ENCODE peak calls at places on chromosomes 11 and 22, in eight cellular contexts. K is GM10248, P is Calu3, L is neural crest cell, C is foreskin fibroblast, R is Panc1, Z is cardiac fibroblast, M is cardiac muscle cell. G is an unnamed sample.

GRCh38 chr11:2258501-2259465 is 11.6 kb downstream of the ASCL2 start:
- DNase-seq in K (no peak), P (no peak), L (no peak), C (no peak), R (no peak), Z (no peak), M (no peak), G (no peak)

GRCh38 chr11:117888140-117888561 is 11.7 kb upstream of the FXYD6 start:
- DNase-seq in K (no peak), P (no peak), L (no peak), C (no peak), R (no peak), Z (no peak), M (no peak), G (no peak)

GRCh38 chr11:118436639-118437045 is 350 bp downstream of the KMT2A start:
- DNase-seq in K (no peak), P (no peak), L (peak; percentile 9), C (no peak), R (no peak), Z (no peak), M (peak; percentile 30), G (no peak)

GRCh38 chr11:70397983-70398833 is at the start of gene CTTN:
- DNase-seq in K (peak; percentile 88), P (peak; percentile 86), L (peak; percentile 86), C (peak; percentile 75), R (peak; percentile 25), Z (peak; percentile 90), M (peak; percentile 91), G (no peak)

GRCh38 chr11:116499396-116500001 is 273.3 kb downstream of the BUD13 start:
- DNase-seq in K (peak; percentile 75), P (peak; percentile 86), L (peak; percentile 94), C (peak; percentile 1), R (no peak), Z (peak; percentile 61), M (peak; percentile 72), G (no peak)

GRCh38 chr11:70203749-70204465 is 811 bp downstream of the FADD start:
- DNase-seq in K (peak; percentile 66), P (peak; percentile 83), L (peak; percentile 26), C (peak; percentile 89), R (peak; percentile 57), Z (peak; percentile 82), M (peak; percentile 88), G (peak; percentile 27)

GRCh38 chr11:109033627-109034340 is 368.9 kb downstream of the DDX10 start:
- DNase-seq in K (no peak), P (no peak), L (no peak), C (peak; percentile 92), R (no peak), Z (peak; percentile 95), M (peak; percentile 96), G (no peak)

GRCh38 chr22:49244466-49245420 is 582.9 kb downstream of the BRD1 start:
- DNase-seq in K (no peak), P (no peak), L (no peak), C (no peak), R (no peak), Z (no peak), M (no peak), G (peak; percentile 68)

GRCh38 chr11:112589132-112589531 is 328.5 kb upstream of the PLET1 start:
- DNase-seq in K (no peak), P (no peak), L (no peak), C (no peak), R (no peak), Z (no peak), M (no peak), G (no peak)

GRCh38 chr11:19279455-19279854 is 38.7 kb upstream of the E2F8 start:
- DNase-seq in K (no peak), P (no peak), L (no peak), C (no peak), R (no peak), Z (no peak), M (no peak), G (no peak)

GRCh38 chr11:70751142-70751734 is 352.9 kb downstream of the CTTN start:
- DNase-seq in K (no peak), P (no peak), L (no peak), C (no peak), R (no peak), Z (no peak), M (no peak), G (no peak)

GRCh38 chr11:61004037-61004641 is 32.7 kb downstream of the CD6 start:
- DNase-seq in K (no peak), P (no peak), L (no peak), C (no peak), R (no peak), Z (peak; percentile 62), M (peak; percentile 82), G (no peak)

GRCh38 chr22:19038728-19039447 is 83.3 kb downstream of the DGCR2 start:
- DNase-seq in K (no peak), P (no peak), L (no peak), C (no peak), R (no peak), Z (no peak), M (no peak), G (no peak)

GRCh38 chr11:73949246-73949645 is 1.6 kb upstream of the DNAJB13 start:
- DNase-seq in K (no peak), P (no peak), L (no peak), C (no peak), R (no peak), Z (no peak), M (no peak), G (no peak)

GRCh38 chr11:19116315-19116970 is 525 bp upstream of the ZDHHC13 start:
- DNase-seq in K (peak; percentile 30), P (no peak), L (no peak), C (no peak), R (no peak), Z (no peak), M (no peak), G (no peak)

GRCh38 chr11:65491163-65491465 is 7.7 kb upstream of the MALAT1 start:
- DNase-seq in K (no peak), P (no peak), L (no peak), C (no peak), R (no peak), Z (peak; percentile 53), M (peak; percentile 42), G (peak; percentile 70)

GRCh38 chr11:67118801-67119576 is at the start of gene KDM2A:
- DNase-seq in K (peak; percentile 99), P (peak; percentile 96), L (peak; percentile 91), C (peak; percentile 99), R (peak; percentile 95), Z (peak; percentile 99), M (peak; percentile 100), G (peak; percentile 99)

GRCh38 chr11:9565822-9566560 is 7.5 kb upstream of the WEE1 start:
- DNase-seq in K (peak; percentile 72), P (peak; percentile 83), L (no peak), C (peak; percentile 100), R (peak; percentile 100), Z (peak; percentile 99), M (peak; percentile 100), G (no peak)

GRCh38 chr22:46577361-46578249 is 40.2 kb upstream of the CELSR1 start:
- DNase-seq in K (no peak), P (no peak), L (no peak), C (no peak), R (no peak), Z (no peak), M (no peak), G (peak; percentile 85)

GRCh38 chr11:110432713-110433392 is 3.1 kb downstream of the FDX1 start:
- DNase-seq in K (no peak), P (no peak), L (no peak), C (no peak), R (no peak), Z (peak; percentile 33), M (peak; percentile 28), G (no peak)

GRCh38 chr11:2748061-2748813 is 48.4 kb upstream of the KCNQ1OT1 start:
- DNase-seq in K (no peak), P (no peak), L (no peak), C (no peak), R (no peak), Z (no peak), M (no peak), G (peak; percentile 64)

GRCh38 chr11:37710031-37710430 is 1112.0 kb upstream of the RAG2 start:
- DNase-seq in K (no peak), P (no peak), L (no peak), C (peak; percentile 6), R (no peak), Z (peak; percentile 89), M (peak; percentile 66), G (no peak)

DNA sequence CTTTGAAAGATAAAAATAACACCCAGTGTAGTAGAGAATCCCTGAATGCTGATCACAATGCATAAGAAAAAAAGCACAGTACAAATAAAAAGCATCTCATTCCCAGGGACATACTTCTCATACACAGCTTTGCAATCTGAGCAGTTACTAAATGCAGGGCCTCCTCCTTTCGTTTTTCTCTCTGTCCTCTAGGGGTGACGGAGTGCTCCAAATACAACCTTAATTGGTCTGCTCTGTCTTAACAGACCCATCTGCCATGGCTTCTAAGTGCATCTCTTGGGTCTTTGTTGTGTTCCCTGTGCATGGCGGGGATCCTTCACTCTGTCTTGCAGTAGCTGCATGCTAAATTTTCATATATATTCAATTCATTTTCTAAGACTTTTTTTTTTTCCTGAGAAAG is 1114.2 kb upstream of the RAG2 start:
- DNase-seq in K (no peak), P (no peak), L (peak; percentile 2), C (no peak), R (no peak), Z (peak; percentile 31), M (peak; percentile 15), G (no peak)
- TF ChIP-seq CTCF in K (no peak), P (no peak), L (no peak), C (peak; percentile 21), R (peak; percentile 29), Z (peak; percentile 33), M (peak; percentile 19), G (peak; percentile 49)

GRCh38 chr22:39559456-39560105 is 11.0 kb upstream of the CACNA1I start:
- DNase-seq in K (peak; percentile 51), P (peak; percentile 65), L (no peak), C (peak; percentile 19), R (no peak), Z (peak; percentile 12), M (peak; percentile 12), G (no peak)
- TF ChIP-seq CTCF in K (peak; percentile 57), P (peak; percentile 78), L (peak; percentile 53), C (peak; percentile 47), R (peak; percentile 85), Z (peak; percentile 70), M (peak; percentile 49), G (peak; percentile 74)

GRCh38 chr11:83088965-83089364 is 17.3 kb upstream of the RAB30 start:
- DNase-seq in K (no peak), P (no peak), L (no peak), C (no peak), R (no peak), Z (no peak), M (no peak), G (no peak)
- TF ChIP-seq CTCF in K (no peak), P (no peak), L (no peak), C (peak; percentile 16), R (peak; percentile 33), Z (peak; percentile 10), M (no peak), G (peak; percentile 35)

DNA sequence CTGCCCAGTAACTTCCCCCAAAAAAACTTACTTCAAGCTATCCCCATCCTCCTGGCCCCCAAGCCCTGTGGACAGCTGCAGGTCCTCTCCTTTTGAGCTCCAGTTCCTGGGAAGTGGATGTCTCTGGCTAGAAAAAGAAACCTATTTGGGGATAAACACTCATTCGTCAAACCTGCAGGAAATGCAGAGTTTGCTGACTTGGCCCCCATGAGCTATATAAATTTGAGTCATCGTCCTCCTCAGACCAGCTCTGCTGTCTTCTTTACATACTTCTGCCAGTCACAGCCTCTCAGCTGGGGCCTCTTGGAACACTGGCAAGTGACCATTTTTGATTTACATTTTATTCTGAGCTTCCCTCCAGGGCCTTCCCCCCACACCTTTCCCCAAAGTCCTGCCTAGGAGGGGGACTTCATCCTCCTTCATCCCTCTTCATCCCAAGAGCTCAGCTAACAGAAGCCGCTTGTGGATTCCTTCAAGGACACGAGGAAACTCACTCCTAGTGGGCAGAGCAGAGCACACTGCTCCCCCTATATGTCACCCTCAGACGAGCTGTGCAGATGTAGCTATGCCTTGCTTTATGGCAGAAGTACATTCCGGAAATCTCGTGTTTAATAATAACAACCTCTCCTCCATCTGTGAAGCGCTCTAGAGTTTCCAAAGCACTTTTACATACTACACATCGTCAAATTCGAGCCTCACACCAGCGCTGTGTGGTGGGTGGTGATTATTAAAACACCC is 131.8 kb downstream of the FEZ1 start:
- DNase-seq in K (no peak), P (no peak), L (no peak), C (peak; percentile 32), R (no peak), Z (peak; percentile 29), M (peak; percentile 34), G (no peak)
- TF ChIP-seq CTCF in K (no peak), P (no peak), L (no peak), C (peak; percentile 32), R (no peak), Z (no peak), M (no peak), G (peak; percentile 70)

G was measured in chondrocyte.